ENCODE peak calls at places on chromosomes 5 and 9, in four cellular contexts. U, F, C and Y are unnamed samples.

GRCh38 chr5:135843571-135844337 is 9.3 kb downstream of the SLC25A48 start:
- DNase-seq in C (no peak), F (no peak), U (no peak), Y (no peak)

GRCh38 chr9:72596451-72597180 is 75.2 kb downstream of the TMC1 start:
- DNase-seq in F (peak; percentile 25), C (no peak), U (no peak), Y (no peak)

GRCh38 chr9:109150925-109151547 is 16.0 kb downstream of the FRRS1L start:
- DNase-seq in F (no peak), U (peak; percentile 59), C (no peak), Y (no peak)

GRCh38 chr5:39661026-39661779 is 236.4 kb upstream of the DAB2 start:
- DNase-seq in F (peak; percentile 75), U (no peak), C (no peak), Y (no peak)

GRCh38 chr5:168434746-168435321 is 51.4 kb upstream of the RARS1 start:
- DNase-seq in C (no peak), U (no peak), F (no peak), Y (no peak)

GRCh38 chr9:91166796-91167366 is 194.8 kb downstream of the AUH start:
- DNase-seq in F (peak; percentile 58), U (no peak), C (no peak), Y (no peak)

GRCh38 chr5:6676702-6677101 is 36.5 kb upstream of the TENT4A start:
- DNase-seq in U (no peak), F (peak; percentile 9), C (no peak), Y (no peak)

GRCh38 chr9:3321186-3321585 is 204.6 kb downstream of the RFX3 start:
- DNase-seq in F (no peak), C (no peak), U (no peak), Y (no peak)